ENCODE peak calls at places on chromosomes 4 and X, in four cellular contexts. One of them, this sample, is unnamed.

GRCh38 chrX:104189862-104190261 is 23.6 kb downstream of the FAM199X start:
- DNase-seq in HTR-8/SVneo: no peak
- DNase-seq in tibial artery: no peak
- DNase-seq in NCI-H2029: no peak
- DNase-seq in this sample: no peak

GRCh38 chr4:65265526-65265925 is 404.8 kb downstream of the EPHA5 start:
- DNase-seq in HTR-8/SVneo: no peak
- DNase-seq in tibial artery: no peak
- DNase-seq in NCI-H2029: no peak
- DNase-seq in this sample: no peak

GRCh38 chr4:153114771-153115321 is 89.4 kb upstream of the TRIM2 start:
- DNase-seq in HTR-8/SVneo: no peak
- DNase-seq in NCI-H2029: no peak
- DNase-seq in tibial artery: no peak
- DNase-seq in this sample: no peak

GRCh38 chr4:130359537-130359936 is 1263.6 kb downstream of the C4orf33 start:
- DNase-seq in tibial artery: no peak
- DNase-seq in HTR-8/SVneo: peak; percentile 3
- DNase-seq in NCI-H2029: no peak
- DNase-seq in this sample: no peak

GRCh38 chrX:107716045-107716684 is 59.4 kb downstream of the TSC22D3 start:
- DNase-seq in NCI-H2029: no peak
- DNase-seq in HTR-8/SVneo: no peak
- DNase-seq in tibial artery: no peak
- DNase-seq in this sample: peak; percentile 25

GRCh38 chr4:152967942-152968341 is 31.8 kb downstream of the FHDC1 start:
- DNase-seq in tibial artery: no peak
- DNase-seq in NCI-H2029: no peak
- DNase-seq in HTR-8/SVneo: no peak
- DNase-seq in this sample: no peak

GRCh38 chr4:14802596-14802995 is 199.7 kb upstream of the CPEB2 start:
- DNase-seq in NCI-H2029: no peak
- DNase-seq in HTR-8/SVneo: no peak
- DNase-seq in tibial artery: no peak
- DNase-seq in this sample: no peak

GRCh38 chrX:133171962-133172708 is 46.0 kb downstream of the TFDP3 start:
- DNase-seq in tibial artery: no peak
- DNase-seq in HTR-8/SVneo: no peak
- DNase-seq in NCI-H2029: no peak
- DNase-seq in this sample: no peak

GRCh38 chrX:153933751-153934472 is 925 bp downstream of the NAA10 start:
- DNase-seq in HTR-8/SVneo: no peak
- DNase-seq in tibial artery: no peak
- DNase-seq in NCI-H2029: no peak
- DNase-seq in this sample: no peak

GRCh38 chr4:87911252-87911774 is 64.2 kb upstream of the SPP1 start:
- DNase-seq in HTR-8/SVneo: no peak
- DNase-seq in NCI-H2029: no peak
- DNase-seq in tibial artery: no peak
- DNase-seq in this sample: no peak

GRCh38 chr4:174398728-174399127 is 115.0 kb downstream of the CEP44 start:
- DNase-seq in HTR-8/SVneo: no peak
- DNase-seq in tibial artery: no peak
- DNase-seq in NCI-H2029: no peak
- DNase-seq in this sample: no peak

GRCh38 chr4:7705602-7706001 is 234.1 kb downstream of the AFAP1 start:
- DNase-seq in HTR-8/SVneo: no peak
- DNase-seq in NCI-H2029: no peak
- DNase-seq in tibial artery: no peak
- DNase-seq in this sample: no peak

GRCh38 chr4:10006236-10006603 is 15.1 kb downstream of the SLC2A9 start:
- DNase-seq in HTR-8/SVneo: no peak
- DNase-seq in tibial artery: peak; percentile 75
- DNase-seq in NCI-H2029: peak; percentile 88
- DNase-seq in this sample: no peak

GRCh38 chr4:26321326-26322276 is 787 bp downstream of the RBPJ start:
- DNase-seq in NCI-H2029: peak; percentile 31
- DNase-seq in tibial artery: peak; percentile 31
- DNase-seq in HTR-8/SVneo: no peak
- DNase-seq in this sample: no peak

GRCh38 chr4:153112071-153112460 is 92.2 kb upstream of the TRIM2 start:
- DNase-seq in tibial artery: no peak
- DNase-seq in NCI-H2029: no peak
- DNase-seq in HTR-8/SVneo: no peak
- DNase-seq in this sample: no peak

GRCh38 chr4:100420571-100420970 is 97.3 kb downstream of the EMCN start:
- DNase-seq in NCI-H2029: no peak
- DNase-seq in tibial artery: no peak
- DNase-seq in HTR-8/SVneo: no peak
- DNase-seq in this sample: no peak

GRCh38 chr4:151990201-151990600 is 229.4 kb upstream of the GATB start:
- DNase-seq in tibial artery: no peak
- DNase-seq in NCI-H2029: no peak
- DNase-seq in HTR-8/SVneo: peak; percentile 52
- DNase-seq in this sample: no peak

GRCh38 chrX:120549483-120550452 is 11.0 kb downstream of the CUL4B start:
- DNase-seq in tibial artery: peak; percentile 43
- DNase-seq in NCI-H2029: no peak
- DNase-seq in HTR-8/SVneo: peak; percentile 35
- DNase-seq in this sample: no peak

GRCh38 chr4:141246243-141246642 is 25.5 kb downstream of the ZNF330 start:
- DNase-seq in NCI-H2029: no peak
- DNase-seq in tibial artery: no peak
- DNase-seq in HTR-8/SVneo: peak; percentile 27
- DNase-seq in this sample: no peak

GRCh38 chrX:129600981-129601424 is 53.8 kb downstream of the APLN start:
- DNase-seq in NCI-H2029: peak; percentile 3
- DNase-seq in HTR-8/SVneo: no peak
- DNase-seq in tibial artery: no peak
- DNase-seq in this sample: no peak

GRCh38 chr4:82282875-82283274 is 90.9 kb downstream of the HNRNPD start:
- DNase-seq in HTR-8/SVneo: no peak
- DNase-seq in NCI-H2029: no peak
- DNase-seq in tibial artery: no peak
- DNase-seq in this sample: no peak

GRCh38 chr4:144967161-144967560 is 130.8 kb downstream of the ANAPC10 start:
- DNase-seq in HTR-8/SVneo: no peak
- DNase-seq in NCI-H2029: no peak
- DNase-seq in tibial artery: no peak
- DNase-seq in this sample: no peak

GRCh38 chr4:1395941-1396805 is 10.1 kb downstream of the NKX1-1 start:
- DNase-seq in tibial artery: no peak
- DNase-seq in HTR-8/SVneo: no peak
- DNase-seq in NCI-H2029: no peak
- DNase-seq in this sample: no peak

This sample was measured in memory B cell.